ENCODE peak calls at places on chromosome 7, in seven cellular contexts. One of them, this sample, is unnamed.

GRCh38 chr7:53218730-53219504 is 183.5 kb downstream of the POM121L12 start:
- DNase-seq in neuronal stem cell: peak
- DNase-seq in mesendoderm: peak
- DNase-seq in mesenchymal stem cell: peak
- DNase-seq in H9: peak
- DNase-seq in trophoblast cell: peak
- DNase-seq in H1: no peak
- DNase-seq in this sample: no peak

GRCh38 chr7:6294839-6295238 is 22.4 kb upstream of the CYTH3 start:
- DNase-seq in neuronal stem cell: no peak
- DNase-seq in mesendoderm: no peak
- DNase-seq in mesenchymal stem cell: peak
- DNase-seq in H9: no peak
- DNase-seq in trophoblast cell: no peak
- DNase-seq in H1: no peak
- DNase-seq in this sample: no peak

GRCh38 chr7:25259487-25260243 is 31.4 kb upstream of the NPVF start:
- DNase-seq in neuronal stem cell: peak
- DNase-seq in mesendoderm: peak
- DNase-seq in mesenchymal stem cell: peak
- DNase-seq in H9: peak
- DNase-seq in trophoblast cell: peak
- DNase-seq in H1: peak
- DNase-seq in this sample: peak

GRCh38 chr7:32586291-32587221 is 91.3 kb downstream of the AVL9 start:
- DNase-seq in neuronal stem cell: no peak
- DNase-seq in mesendoderm: no peak
- DNase-seq in mesenchymal stem cell: peak
- DNase-seq in H9: no peak
- DNase-seq in trophoblast cell: no peak
- DNase-seq in H1: no peak
- DNase-seq in this sample: peak

GRCh38 chr7:50676754-50677153 is 105.9 kb downstream of the GRB10 start:
- DNase-seq in neuronal stem cell: no peak
- DNase-seq in mesendoderm: no peak
- DNase-seq in mesenchymal stem cell: no peak
- DNase-seq in H9: no peak
- DNase-seq in trophoblast cell: no peak
- DNase-seq in H1: no peak
- DNase-seq in this sample: no peak

GRCh38 chr7:47941136-47941844 is 7.0 kb downstream of the PKD1L1 start:
- DNase-seq in neuronal stem cell: no peak
- DNase-seq in mesendoderm: no peak
- DNase-seq in mesenchymal stem cell: peak
- DNase-seq in H9: no peak
- DNase-seq in trophoblast cell: peak
- DNase-seq in H1: no peak
- DNase-seq in this sample: peak

GRCh38 chr7:25619963-25620799 is 391.9 kb upstream of the NPVF start:
- DNase-seq in neuronal stem cell: no peak
- DNase-seq in mesendoderm: peak
- DNase-seq in mesenchymal stem cell: peak
- DNase-seq in H9: no peak
- DNase-seq in trophoblast cell: no peak
- DNase-seq in H1: no peak
- DNase-seq in this sample: no peak

GRCh38 chr7:116438274-116438673 is 61.3 kb upstream of the CAV2 start:
- DNase-seq in neuronal stem cell: no peak
- DNase-seq in mesendoderm: peak
- DNase-seq in mesenchymal stem cell: no peak
- DNase-seq in H9: no peak
- DNase-seq in trophoblast cell: no peak
- DNase-seq in H1: no peak
- DNase-seq in this sample: peak

GRCh38 chr7:56083150-56083785 is 9.5 kb downstream of the PHKG1 start:
- DNase-seq in neuronal stem cell: no peak
- DNase-seq in mesendoderm: no peak
- DNase-seq in mesenchymal stem cell: no peak
- DNase-seq in H9: no peak
- DNase-seq in trophoblast cell: no peak
- DNase-seq in H1: no peak
- DNase-seq in this sample: no peak

GRCh38 chr7:129952164-129952652 is 552 bp downstream of the UBE2H start:
- DNase-seq in neuronal stem cell: no peak
- DNase-seq in mesendoderm: peak
- DNase-seq in mesenchymal stem cell: peak
- DNase-seq in H9: peak
- DNase-seq in trophoblast cell: peak
- DNase-seq in H1: no peak
- DNase-seq in this sample: no peak

GRCh38 chr7:3880221-3880935 is 579.3 kb downstream of the SDK1 start:
- DNase-seq in neuronal stem cell: no peak
- DNase-seq in mesendoderm: no peak
- DNase-seq in mesenchymal stem cell: no peak
- DNase-seq in H9: no peak
- DNase-seq in trophoblast cell: peak
- DNase-seq in H1: no peak
- DNase-seq in this sample: no peak

GRCh38 chr7:100157334-100158228 is 942 bp downstream of the TRAPPC14 start:
- DNase-seq in neuronal stem cell: no peak
- DNase-seq in mesendoderm: peak
- DNase-seq in mesenchymal stem cell: peak
- DNase-seq in H9: peak
- DNase-seq in trophoblast cell: peak
- DNase-seq in H1: no peak
- DNase-seq in this sample: peak

GRCh38 chr7:156157409-156158012 is 345.2 kb upstream of the SHH start:
- DNase-seq in neuronal stem cell: no peak
- DNase-seq in mesendoderm: no peak
- DNase-seq in mesenchymal stem cell: no peak
- DNase-seq in H9: no peak
- DNase-seq in trophoblast cell: no peak
- DNase-seq in H1: no peak
- DNase-seq in this sample: no peak

GRCh38 chr7:133051066-133051465 is 30.8 kb downstream of the CHCHD3 start:
- DNase-seq in neuronal stem cell: no peak
- DNase-seq in mesendoderm: peak
- DNase-seq in mesenchymal stem cell: peak
- DNase-seq in H9: no peak
- DNase-seq in trophoblast cell: no peak
- DNase-seq in H1: no peak
- DNase-seq in this sample: peak

GRCh38 chr7:95473276-95473985 is 12.3 kb upstream of the ASB4 start:
- DNase-seq in neuronal stem cell: peak
- DNase-seq in mesendoderm: peak
- DNase-seq in mesenchymal stem cell: no peak
- DNase-seq in H9: no peak
- DNase-seq in trophoblast cell: no peak
- DNase-seq in H1: no peak
- DNase-seq in this sample: no peak

GRCh38 chr7:115844857-115845256 is 185.7 kb downstream of the TFEC start:
- DNase-seq in neuronal stem cell: no peak
- DNase-seq in mesendoderm: no peak
- DNase-seq in mesenchymal stem cell: no peak
- DNase-seq in H9: no peak
- DNase-seq in trophoblast cell: no peak
- DNase-seq in H1: no peak
- DNase-seq in this sample: peak

GRCh38 chr7:74544706-74545469 is 91.2 kb downstream of the GTF2IRD1 start:
- DNase-seq in neuronal stem cell: peak
- DNase-seq in mesendoderm: peak
- DNase-seq in mesenchymal stem cell: peak
- DNase-seq in H9: peak
- DNase-seq in trophoblast cell: peak
- DNase-seq in H1: peak
- DNase-seq in this sample: peak

GRCh38 chr7:30166841-30167235 is 32.1 kb downstream of the MTURN start:
- DNase-seq in neuronal stem cell: no peak
- DNase-seq in mesendoderm: no peak
- DNase-seq in mesenchymal stem cell: no peak
- DNase-seq in H9: no peak
- DNase-seq in trophoblast cell: peak
- DNase-seq in H1: no peak
- DNase-seq in this sample: no peak

GRCh38 chr7:74443591-74444365 is 9.9 kb upstream of the GTF2IRD1 start:
- DNase-seq in neuronal stem cell: no peak
- DNase-seq in mesendoderm: no peak
- DNase-seq in mesenchymal stem cell: no peak
- DNase-seq in H9: no peak
- DNase-seq in trophoblast cell: no peak
- DNase-seq in H1: no peak
- DNase-seq in this sample: no peak

GRCh38 chr7:51950811-51951210 is 634.2 kb upstream of the COBL start:
- DNase-seq in neuronal stem cell: peak
- DNase-seq in mesendoderm: peak
- DNase-seq in mesenchymal stem cell: no peak
- DNase-seq in H9: peak
- DNase-seq in trophoblast cell: no peak
- DNase-seq in H1: no peak
- DNase-seq in this sample: no peak

GRCh38 chr7:97145068-97145467 is 27.6 kb downstream of the SDHAF3 start:
- DNase-seq in neuronal stem cell: no peak
- DNase-seq in mesendoderm: no peak
- DNase-seq in mesenchymal stem cell: peak
- DNase-seq in H9: no peak
- DNase-seq in trophoblast cell: peak
- DNase-seq in H1: no peak
- DNase-seq in this sample: peak

GRCh38 chr7:70728873-70729552 is 402.9 kb upstream of the GALNT17 start:
- DNase-seq in neuronal stem cell: peak
- DNase-seq in mesendoderm: peak
- DNase-seq in mesenchymal stem cell: no peak
- DNase-seq in H9: peak
- DNase-seq in trophoblast cell: no peak
- DNase-seq in H1: peak
- DNase-seq in this sample: no peak

GRCh38 chr7:99275496-99275895 is 2.9 kb downstream of the MYH16 start:
- DNase-seq in neuronal stem cell: no peak
- DNase-seq in mesendoderm: no peak
- DNase-seq in mesenchymal stem cell: no peak
- DNase-seq in H9: no peak
- DNase-seq in trophoblast cell: no peak
- DNase-seq in H1: no peak
- DNase-seq in this sample: no peak

GRCh38 chr7:44112231-44112996 is 8.3 kb downstream of the AEBP1 start:
- DNase-seq in neuronal stem cell: no peak
- DNase-seq in mesendoderm: no peak
- DNase-seq in mesenchymal stem cell: no peak
- DNase-seq in H9: no peak
- DNase-seq in trophoblast cell: peak
- DNase-seq in H1: no peak
- DNase-seq in this sample: no peak

GRCh38 chr7:158572000-158572828 is 15.4 kb downstream of the PTPRN2 start:
- DNase-seq in neuronal stem cell: no peak
- DNase-seq in mesendoderm: peak
- DNase-seq in mesenchymal stem cell: no peak
- DNase-seq in H9: no peak
- DNase-seq in trophoblast cell: peak
- DNase-seq in H1: no peak
- DNase-seq in this sample: no peak

DNA sequence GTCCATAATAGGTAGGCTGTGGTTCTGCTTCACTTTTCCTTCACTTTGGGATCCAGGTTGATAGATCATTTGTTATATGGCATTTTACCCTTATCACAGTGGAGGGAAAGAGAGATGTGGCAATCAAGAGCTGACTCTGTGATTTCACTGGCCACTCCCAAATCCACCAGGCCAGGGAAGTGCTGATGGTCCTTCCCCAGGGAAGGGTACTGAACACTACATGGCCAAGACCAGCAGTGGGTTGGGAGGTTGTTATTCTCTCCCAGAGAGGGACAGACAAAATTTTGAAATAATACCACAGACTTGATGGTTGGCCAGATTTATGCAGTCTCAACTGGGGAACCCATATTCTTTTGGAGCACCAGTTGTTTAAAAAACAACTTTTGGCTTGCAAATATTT is 102.5 kb downstream of the SND1 start:
- DNase-seq in neuronal stem cell: no peak
- DNase-seq in mesendoderm: no peak
- DNase-seq in mesenchymal stem cell: no peak
- DNase-seq in H9: no peak
- DNase-seq in trophoblast cell: no peak
- DNase-seq in H1: no peak
- DNase-seq in this sample: no peak
- H2AK5ac ChIP-seq in neuronal stem cell: no peak
- H2AK5ac ChIP-seq in mesendoderm: no peak
- H2AK5ac ChIP-seq in mesenchymal stem cell: no peak
- H2AK5ac ChIP-seq in H9: no peak
- H2AK5ac ChIP-seq in trophoblast cell: no peak
- H2AK5ac ChIP-seq in H1: no peak
- H2AK5ac ChIP-seq in this sample: no peak

GRCh38 chr7:18706648-18707047 is 211.1 kb downstream of the HDAC9 start:
- DNase-seq in neuronal stem cell: no peak
- DNase-seq in mesendoderm: no peak
- DNase-seq in mesenchymal stem cell: no peak
- DNase-seq in H9: no peak
- DNase-seq in trophoblast cell: no peak
- DNase-seq in H1: no peak
- DNase-seq in this sample: no peak
- H2AK5ac ChIP-seq in neuronal stem cell: no peak
- H2AK5ac ChIP-seq in mesendoderm: no peak
- H2AK5ac ChIP-seq in mesenchymal stem cell: no peak
- H2AK5ac ChIP-seq in H9: no peak
- H2AK5ac ChIP-seq in trophoblast cell: no peak
- H2AK5ac ChIP-seq in H1: no peak
- H2AK5ac ChIP-seq in this sample: no peak

GRCh38 chr7:14009453-14010418 is 20.3 kb upstream of the ETV1 start:
- DNase-seq in neuronal stem cell: no peak
- DNase-seq in mesendoderm: no peak
- DNase-seq in mesenchymal stem cell: no peak
- DNase-seq in H9: no peak
- DNase-seq in trophoblast cell: no peak
- DNase-seq in H1: no peak
- DNase-seq in this sample: no peak
- H2AK5ac ChIP-seq in neuronal stem cell: no peak
- H2AK5ac ChIP-seq in mesendoderm: no peak
- H2AK5ac ChIP-seq in mesenchymal stem cell: no peak
- H2AK5ac ChIP-seq in H9: no peak
- H2AK5ac ChIP-seq in trophoblast cell: no peak
- H2AK5ac ChIP-seq in H1: no peak
- H2AK5ac ChIP-seq in this sample: no peak

GRCh38 chr7:138478499-138478908 is 18.4 kb downstream of the TRIM24 start:
- DNase-seq in neuronal stem cell: no peak
- DNase-seq in mesendoderm: no peak
- DNase-seq in mesenchymal stem cell: no peak
- DNase-seq in H9: no peak
- DNase-seq in trophoblast cell: no peak
- DNase-seq in H1: no peak
- DNase-seq in this sample: no peak

GRCh38 chr7:138477581-138477980 is 17.5 kb downstream of the TRIM24 start:
- DNase-seq in neuronal stem cell: no peak
- DNase-seq in mesendoderm: no peak
- DNase-seq in mesenchymal stem cell: no peak
- DNase-seq in H9: no peak
- DNase-seq in trophoblast cell: no peak
- DNase-seq in H1: no peak
- DNase-seq in this sample: no peak

GRCh38 chr7:138475377-138475776 is 15.3 kb downstream of the TRIM24 start:
- DNase-seq in neuronal stem cell: no peak
- DNase-seq in mesendoderm: no peak
- DNase-seq in mesenchymal stem cell: no peak
- DNase-seq in H9: no peak
- DNase-seq in trophoblast cell: no peak
- DNase-seq in H1: no peak
- DNase-seq in this sample: no peak

GRCh38 chr7:138480527-138480926 is 20.5 kb downstream of the TRIM24 start:
- DNase-seq in neuronal stem cell: no peak
- DNase-seq in mesendoderm: no peak
- DNase-seq in mesenchymal stem cell: no peak
- DNase-seq in H9: no peak
- DNase-seq in trophoblast cell: no peak
- DNase-seq in H1: no peak
- DNase-seq in this sample: no peak

GRCh38 chr7:138477081-138477578 is 17.1 kb downstream of the TRIM24 start:
- DNase-seq in neuronal stem cell: no peak
- DNase-seq in mesendoderm: no peak
- DNase-seq in mesenchymal stem cell: no peak
- DNase-seq in H9: no peak
- DNase-seq in trophoblast cell: no peak
- DNase-seq in H1: no peak
- DNase-seq in this sample: no peak
- H2AK5ac ChIP-seq in neuronal stem cell: no peak
- H2AK5ac ChIP-seq in mesendoderm: no peak
- H2AK5ac ChIP-seq in mesenchymal stem cell: no peak
- H2AK5ac ChIP-seq in H9: no peak
- H2AK5ac ChIP-seq in trophoblast cell: no peak
- H2AK5ac ChIP-seq in H1: no peak
- H2AK5ac ChIP-seq in this sample: no peak

This sample was measured in IMR-90.